ENCODE peak calls at places on chromosomes 6 and 20, in six cellular contexts. One of them, this sample, is unnamed.

GRCh38 chr20:21102691-21103311 is 3.4 kb downstream of the LINC00237 start:
- DNase-seq in cardiac muscle cell: peak; percentile 70
- DNase-seq in NCI-H1417: no peak
- DNase-seq in NCI-H460: no peak
- DNase-seq in GM04504: no peak
- DNase-seq in GM23248: peak; percentile 41
- DNase-seq in this sample: no peak

GRCh38 chr6:169780571-169781091 is 29.2 kb downstream of the ERMARD start:
- DNase-seq in GM04504: no peak
- DNase-seq in cardiac muscle cell: no peak
- DNase-seq in NCI-H1417: no peak
- DNase-seq in NCI-H460: no peak
- DNase-seq in GM23248: no peak
- DNase-seq in this sample: no peak

GRCh38 chr6:149897015-149897697 is 757 bp downstream of the RAET1E start:
- DNase-seq in cardiac muscle cell: no peak
- DNase-seq in NCI-H460: no peak
- DNase-seq in GM23248: peak; percentile 97
- DNase-seq in GM04504: peak; percentile 94
- DNase-seq in NCI-H1417: no peak
- DNase-seq in this sample: peak; percentile 92

GRCh38 chr6:13427346-13427745 is 60.1 kb downstream of the GFOD1 start:
- DNase-seq in GM23248: no peak
- DNase-seq in cardiac muscle cell: no peak
- DNase-seq in NCI-H1417: no peak
- DNase-seq in NCI-H460: no peak
- DNase-seq in GM04504: no peak
- DNase-seq in this sample: no peak

GRCh38 chr20:12916699-12917098 is 92.1 kb upstream of the SPTLC3 start:
- DNase-seq in NCI-H1417: no peak
- DNase-seq in GM23248: peak; percentile 5
- DNase-seq in GM04504: no peak
- DNase-seq in NCI-H460: no peak
- DNase-seq in cardiac muscle cell: no peak
- DNase-seq in this sample: no peak

GRCh38 chr6:32074996-32075532 is 34.1 kb downstream of the TNXB start:
- DNase-seq in NCI-H460: no peak
- DNase-seq in NCI-H1417: no peak
- DNase-seq in cardiac muscle cell: peak; percentile 50
- DNase-seq in GM23248: peak; percentile 69
- DNase-seq in GM04504: no peak
- DNase-seq in this sample: no peak

GRCh38 chr6:85637579-85637978 is 5.1 kb downstream of the SYNCRIP start:
- DNase-seq in NCI-H1417: peak; percentile 6
- DNase-seq in NCI-H460: no peak
- DNase-seq in cardiac muscle cell: no peak
- DNase-seq in GM04504: no peak
- DNase-seq in GM23248: no peak
- DNase-seq in this sample: no peak

GRCh38 chr6:12136905-12137304 is 124.8 kb downstream of the HIVEP1 start:
- DNase-seq in cardiac muscle cell: no peak
- DNase-seq in NCI-H1417: no peak
- DNase-seq in NCI-H460: peak; percentile 22
- DNase-seq in GM04504: no peak
- DNase-seq in GM23248: peak; percentile 78
- DNase-seq in this sample: no peak

GRCh38 chr6:39558079-39558478 is 167.1 kb downstream of the KIF6 start:
- DNase-seq in GM23248: no peak
- DNase-seq in GM04504: no peak
- DNase-seq in NCI-H460: no peak
- DNase-seq in cardiac muscle cell: no peak
- DNase-seq in NCI-H1417: peak; percentile 69
- DNase-seq in this sample: no peak

GRCh38 chr6:53565886-53566285 is 21.0 kb upstream of the GCLC start:
- DNase-seq in GM23248: no peak
- DNase-seq in GM04504: no peak
- DNase-seq in NCI-H460: no peak
- DNase-seq in cardiac muscle cell: no peak
- DNase-seq in NCI-H1417: no peak
- DNase-seq in this sample: no peak

GRCh38 chr20:57462781-57463180 is 62.2 kb downstream of the CTCFL start:
- DNase-seq in GM23248: no peak
- DNase-seq in GM04504: no peak
- DNase-seq in cardiac muscle cell: no peak
- DNase-seq in NCI-H460: no peak
- DNase-seq in NCI-H1417: no peak
- DNase-seq in this sample: no peak